ENCODE peak calls at places on chromosomes 5 and 9, in five cellular contexts. Z is psoas muscle, S is fibroblast of lung, X is pancreas, Y is HCT116. I is an unnamed sample. For H3K4me1, the result is how much of the 10 kb centered on the place peaks cover.

GRCh38 chr5:167644619-167645018 is 646.8 kb upstream of the WWC1 start:
- DNase-seq in Z (no peak), S (peak), X (no peak), Y (no peak), I (no peak)

GRCh38 chr5:169415948-169416347 is 115.0 kb upstream of the SLIT3 start:
- DNase-seq in Z (no peak), S (no peak), X (no peak), Y (no peak), I (no peak)

GRCh38 chr5:80399553-80400239 is 8.2 kb upstream of the ZFYVE16 start:
- DNase-seq in Z (no peak), S (peak), X (no peak), Y (no peak), I (no peak)

GRCh38 chr5:171317225-171317624 is 8.2 kb downstream of the TLX3 start:
- DNase-seq in Z (no peak), S (no peak), X (no peak), Y (no peak), I (peak)

GRCh38 chr5:136924490-136924889 is 559.1 kb upstream of the TRPC7 start:
- DNase-seq in Z (no peak), S (no peak), X (no peak), Y (no peak), I (no peak)

GRCh38 chr5:78953092-78953800 is 31.9 kb downstream of the ARSB start:
- DNase-seq in Z (no peak), S (peak), X (no peak), Y (no peak), I (no peak)

GRCh38 chr9:97516111-97516510 is 14.6 kb downstream of the TMOD1 start:
- DNase-seq in Z (no peak), S (no peak), X (no peak), Y (no peak), I (no peak)

GRCh38 chr5:119080975-119081374 is 10.1 kb downstream of the DMXL1 start:
- DNase-seq in Z (no peak), S (no peak), X (no peak), Y (no peak), I (no peak)

GRCh38 chr5:171617268-171617667 is 168.3 kb upstream of the SMIM23 start:
- DNase-seq in Z (no peak), S (no peak), X (no peak), Y (no peak), I (no peak)

GRCh38 chr5:150263801-150264621 is 25.6 kb downstream of the CAMK2A start:
- DNase-seq in Z (peak), S (peak), X (no peak), Y (peak), I (peak)

GRCh38 chr5:32353420-32353819 is 40.7 kb upstream of the MTMR12 start:
- DNase-seq in Z (no peak), S (no peak), X (no peak), Y (no peak), I (no peak)

GRCh38 chr5:4422247-4422646 is 717.9 kb upstream of the ADAMTS16 start:
- DNase-seq in Z (no peak), S (no peak), X (no peak), Y (no peak), I (no peak)

GRCh38 chr9:107751522-107752235 is 262.1 kb upstream of the KLF4 start:
- DNase-seq in Z (peak), S (peak), X (no peak), Y (peak), I (peak)

GRCh38 chr9:133880851-133881634 is 111.1 kb downstream of the VAV2 start:
- DNase-seq in Z (peak), S (no peak), X (no peak), Y (no peak), I (no peak)

GRCh38 chr9:82363666-82364065 is 375.1 kb downstream of the SPATA31D1 start:
- DNase-seq in Z (no peak), S (no peak), X (no peak), Y (no peak), I (no peak)

GRCh38 chr9:131739192-131739961 is 499 bp downstream of the RAPGEF1 start:
- DNase-seq in Z (peak), S (no peak), X (peak), Y (no peak), I (peak)

GRCh38 chr9:93091056-93091452 is 5.0 kb upstream of the CARD19 start:
- DNase-seq in Z (no peak), S (no peak), X (peak), Y (no peak), I (peak)

GRCh38 chr9:123620258-123620657 is 264.3 kb downstream of the CRB2 start:
- DNase-seq in Z (no peak), S (no peak), X (no peak), Y (no peak), I (no peak)

GRCh38 chr5:142789206-142789605 is 19.0 kb downstream of the ARHGAP26 start:
- DNase-seq in Z (no peak), S (no peak), X (no peak), Y (no peak), I (no peak)
- H3K27ac ChIP-seq in Z (no peak), S (no peak), X (no peak), Y (no peak), I (no peak)

GRCh38 chr9:36327903-36328302 is 69.7 kb upstream of the GNE start:
- DNase-seq in Z (no peak), S (peak), X (no peak), Y (no peak), I (no peak)

GRCh38 chr9:36320457-36320856 is 62.2 kb upstream of the GNE start:
- DNase-seq in Z (no peak), S (no peak), X (no peak), Y (no peak), I (no peak)

GRCh38 chr9:36325081-36325828 is 67.0 kb upstream of the GNE start:
- DNase-seq in Z (peak), S (no peak), X (no peak), Y (no peak), I (peak)

GRCh38 chr9:36322462-36322861 is 64.2 kb upstream of the GNE start:
- DNase-seq in Z (no peak), S (no peak), X (no peak), Y (no peak), I (no peak)

GRCh38 chr9:36323926-36324325 is 65.7 kb upstream of the GNE start:
- DNase-seq in Z (no peak), S (no peak), X (no peak), Y (no peak), I (no peak)
- TF ChIP-seq CTCF in Z (no peak), S (no peak), X (no peak), Y (no peak), I (no peak)

DNA sequence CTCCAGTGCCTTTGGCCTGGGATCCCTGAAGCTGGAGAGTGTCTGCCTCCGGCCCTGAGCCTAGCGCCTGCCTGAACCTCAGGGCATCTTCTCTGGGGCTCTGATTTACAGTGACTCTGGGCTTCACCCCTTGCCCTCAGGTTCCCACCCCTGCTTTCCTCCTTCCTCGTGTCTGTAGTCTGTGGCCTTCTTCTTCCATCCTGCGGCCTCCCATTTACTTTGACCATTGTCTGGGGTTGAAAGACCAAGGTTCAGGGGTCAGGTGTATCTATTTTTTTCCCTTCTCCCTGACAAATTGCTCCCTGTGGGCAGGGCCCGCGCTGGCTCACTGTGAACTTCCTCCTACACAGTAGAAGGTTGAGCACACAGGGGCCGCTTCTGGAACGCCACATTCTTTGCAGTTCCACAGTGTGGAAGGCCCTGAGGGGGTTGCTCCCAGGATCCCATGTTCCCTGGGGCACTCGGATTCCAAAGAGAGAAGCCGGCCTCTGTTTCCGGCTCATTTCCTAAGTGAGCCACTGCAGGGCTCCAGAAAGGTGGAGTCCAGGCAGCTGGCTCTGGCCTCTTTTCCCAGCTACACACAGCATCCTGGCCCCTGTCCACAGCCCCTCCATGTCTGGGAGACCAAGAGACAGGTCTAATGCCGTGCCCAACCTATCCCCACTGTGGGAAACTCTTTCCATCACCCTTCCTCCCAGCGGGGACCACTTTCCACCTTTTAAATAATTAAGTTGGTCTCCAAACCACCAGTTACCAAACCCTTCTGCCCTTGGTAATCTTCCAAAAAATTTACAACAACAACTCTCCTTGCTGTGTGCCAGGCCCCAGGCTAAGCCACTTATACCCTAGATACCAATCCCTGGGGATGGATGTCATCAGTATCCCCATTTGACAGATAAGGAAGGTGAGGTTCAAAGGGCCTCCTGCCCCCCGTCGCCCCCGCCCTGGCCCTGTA is 140.3 kb upstream of the IER5L start:
- DNase-seq in Z (no peak), S (no peak), X (no peak), Y (no peak), I (no peak)
- H3K4me1 ChIP-seq in Z (under half), S (under half), X (under half), Y (under half), I (half or more)

GRCh38 chr9:84822589-84823233 is 153.2 kb downstream of the NTRK2 start:
- DNase-seq in Z (no peak), S (no peak), X (no peak), Y (no peak), I (no peak)

GRCh38 chr9:84819446-84819845 is 149.9 kb downstream of the NTRK2 start:
- DNase-seq in Z (no peak), S (no peak), X (no peak), Y (no peak), I (no peak)

GRCh38 chr9:84827248-84827786 is 157.8 kb downstream of the NTRK2 start:
- DNase-seq in Z (no peak), S (no peak), X (no peak), Y (no peak), I (no peak)

GRCh38 chr9:84828101-84828500 is 158.6 kb downstream of the NTRK2 start:
- DNase-seq in Z (no peak), S (no peak), X (no peak), Y (no peak), I (no peak)

GRCh38 chr9:84823426-84824271 is 154.1 kb downstream of the NTRK2 start:
- DNase-seq in Z (no peak), S (no peak), X (no peak), Y (no peak), I (no peak)
- H3K27ac ChIP-seq in Z (no peak), S (no peak), X (no peak), Y (no peak), I (no peak)

GRCh38 chr9:134962065-134962997 is 44.6 kb upstream of the FCN1 start:
- DNase-seq in Z (no peak), S (no peak), X (peak), Y (no peak), I (no peak)
- TF ChIP-seq CTCF in Z (no peak), S (no peak), X (no peak), Y (no peak), I (no peak)

DNA sequence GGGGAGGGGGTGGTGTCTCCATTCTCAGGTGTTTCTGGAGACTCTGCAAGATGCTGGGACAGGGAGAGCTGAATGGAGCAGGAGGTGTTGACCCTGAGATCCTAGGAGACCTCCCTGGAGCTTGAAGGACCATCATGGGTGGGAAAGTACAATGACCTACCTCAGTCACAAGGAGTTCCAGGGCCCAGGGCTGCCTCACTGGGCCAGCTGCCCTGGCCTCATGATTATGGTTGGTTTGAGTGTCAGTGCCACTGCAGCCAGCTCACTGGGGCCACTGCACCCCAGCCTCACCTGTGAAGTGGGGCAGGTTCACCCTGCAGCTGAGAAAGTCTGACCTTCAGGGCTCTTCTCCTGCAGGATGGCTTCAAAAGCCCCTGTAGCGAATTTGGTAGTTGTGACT is 372.5 kb downstream of the IRX2 start:
- DNase-seq in Z (no peak), S (no peak), X (no peak), Y (no peak), I (no peak)
- H3K4me1 ChIP-seq in Z (under half), S (under half), X (under half), Y (under half), I (under half)